ENCODE peak calls at places on chromosome 21, in four cellular contexts. One of them, this sample, is unnamed.

GRCh38 chr21:42653492-42654061 is at the start of gene PDE9A:
- DNase-seq in GM10248: no peak
- DNase-seq in fibroblast of the aortic adventitia: no peak
- DNase-seq in HFFc6: no peak
- DNase-seq in this sample: peak

GRCh38 chr21:42397291-42398129 is 1.7 kb upstream of the TMPRSS3 start:
- DNase-seq in GM10248: no peak
- DNase-seq in fibroblast of the aortic adventitia: no peak
- DNase-seq in HFFc6: no peak
- DNase-seq in this sample: no peak

GRCh38 chr21:34700605-34701004 is 31.8 kb downstream of the CLIC6 start:
- DNase-seq in GM10248: no peak
- DNase-seq in fibroblast of the aortic adventitia: no peak
- DNase-seq in HFFc6: no peak
- DNase-seq in this sample: no peak

GRCh38 chr21:42182713-42183371 is 36.1 kb upstream of the ABCG1 start:
- DNase-seq in GM10248: no peak
- DNase-seq in fibroblast of the aortic adventitia: no peak
- DNase-seq in HFFc6: no peak
- DNase-seq in this sample: no peak

GRCh38 chr21:34996304-34997081 is 52.6 kb downstream of the RUNX1 start:
- DNase-seq in GM10248: no peak
- DNase-seq in fibroblast of the aortic adventitia: peak
- DNase-seq in HFFc6: peak
- DNase-seq in this sample: no peak

GRCh38 chr21:42618713-42619112 is 34.7 kb upstream of the PDE9A start:
- DNase-seq in GM10248: no peak
- DNase-seq in fibroblast of the aortic adventitia: no peak
- DNase-seq in HFFc6: no peak
- DNase-seq in this sample: no peak

GRCh38 chr21:27519357-27519756 is 552.5 kb upstream of the ADAMTS5 start:
- DNase-seq in GM10248: no peak
- DNase-seq in fibroblast of the aortic adventitia: peak
- DNase-seq in HFFc6: peak
- DNase-seq in this sample: no peak

GRCh38 chr21:39842741-39843146 is 24.5 kb upstream of the PCP4 start:
- DNase-seq in GM10248: no peak
- DNase-seq in fibroblast of the aortic adventitia: no peak
- DNase-seq in HFFc6: no peak
- DNase-seq in this sample: no peak

GRCh38 chr21:31866077-31866511 is 6.7 kb upstream of the HUNK start:
- DNase-seq in GM10248: peak
- DNase-seq in fibroblast of the aortic adventitia: peak
- DNase-seq in HFFc6: peak
- DNase-seq in this sample: peak

GRCh38 chr21:42039911-42040351 is 29.8 kb upstream of the ZBTB21 start:
- DNase-seq in GM10248: no peak
- DNase-seq in fibroblast of the aortic adventitia: peak
- DNase-seq in HFFc6: peak
- DNase-seq in this sample: no peak

GRCh38 chr21:31862078-31862477 is 10.7 kb upstream of the HUNK start:
- DNase-seq in GM10248: no peak
- DNase-seq in fibroblast of the aortic adventitia: no peak
- DNase-seq in HFFc6: no peak
- DNase-seq in this sample: no peak

GRCh38 chr21:17903029-17903806 is 84.1 kb upstream of the C21orf91 start:
- DNase-seq in GM10248: peak
- DNase-seq in fibroblast of the aortic adventitia: peak
- DNase-seq in HFFc6: peak
- DNase-seq in this sample: peak

GRCh38 chr21:41593051-41593783 is 85.3 kb upstream of the TMPRSS2 start:
- DNase-seq in GM10248: no peak
- DNase-seq in fibroblast of the aortic adventitia: no peak
- DNase-seq in HFFc6: no peak
- DNase-seq in this sample: no peak

GRCh38 chr21:37136261-37136660 is 63.2 kb downstream of the TTC3 start:
- DNase-seq in GM10248: no peak
- DNase-seq in fibroblast of the aortic adventitia: no peak
- DNase-seq in HFFc6: no peak
- DNase-seq in this sample: no peak

GRCh38 chr21:41258617-41259016 is 58.0 kb upstream of the FAM3B start:
- DNase-seq in GM10248: no peak
- DNase-seq in fibroblast of the aortic adventitia: peak
- DNase-seq in HFFc6: no peak
- DNase-seq in this sample: no peak

GRCh38 chr21:18832950-18833349 is 429.4 kb upstream of the TMPRSS15 start:
- DNase-seq in GM10248: no peak
- DNase-seq in fibroblast of the aortic adventitia: peak
- DNase-seq in HFFc6: peak
- DNase-seq in this sample: no peak

GRCh38 chr21:44283953-44284352 is 1.7 kb upstream of the AIRE start:
- DNase-seq in GM10248: no peak
- DNase-seq in fibroblast of the aortic adventitia: no peak
- DNase-seq in HFFc6: no peak
- DNase-seq in this sample: no peak

GRCh38 chr21:17828223-17828622 is 9.1 kb upstream of the C21orf91 start:
- DNase-seq in GM10248: no peak
- DNase-seq in fibroblast of the aortic adventitia: peak
- DNase-seq in HFFc6: peak
- DNase-seq in this sample: no peak

GRCh38 chr21:39568380-39568779 is 44.4 kb upstream of the B3GALT5 start:
- DNase-seq in GM10248: no peak
- DNase-seq in fibroblast of the aortic adventitia: no peak
- DNase-seq in HFFc6: no peak
- DNase-seq in this sample: no peak

GRCh38 chr21:26169611-26170470 is 729 bp downstream of the APP start:
- DNase-seq in GM10248: peak
- DNase-seq in fibroblast of the aortic adventitia: peak
- DNase-seq in HFFc6: peak
- DNase-seq in this sample: peak

GRCh38 chr21:30463713-30464112 is 16.5 kb downstream of the KRTAP19-1 start:
- DNase-seq in GM10248: no peak
- DNase-seq in fibroblast of the aortic adventitia: no peak
- DNase-seq in HFFc6: no peak
- DNase-seq in this sample: no peak
- TF ChIP-seq CTCF in GM10248: peak
- TF ChIP-seq CTCF in fibroblast of the aortic adventitia: no peak
- TF ChIP-seq CTCF in HFFc6: peak
- TF ChIP-seq CTCF in this sample: no peak

DNA sequence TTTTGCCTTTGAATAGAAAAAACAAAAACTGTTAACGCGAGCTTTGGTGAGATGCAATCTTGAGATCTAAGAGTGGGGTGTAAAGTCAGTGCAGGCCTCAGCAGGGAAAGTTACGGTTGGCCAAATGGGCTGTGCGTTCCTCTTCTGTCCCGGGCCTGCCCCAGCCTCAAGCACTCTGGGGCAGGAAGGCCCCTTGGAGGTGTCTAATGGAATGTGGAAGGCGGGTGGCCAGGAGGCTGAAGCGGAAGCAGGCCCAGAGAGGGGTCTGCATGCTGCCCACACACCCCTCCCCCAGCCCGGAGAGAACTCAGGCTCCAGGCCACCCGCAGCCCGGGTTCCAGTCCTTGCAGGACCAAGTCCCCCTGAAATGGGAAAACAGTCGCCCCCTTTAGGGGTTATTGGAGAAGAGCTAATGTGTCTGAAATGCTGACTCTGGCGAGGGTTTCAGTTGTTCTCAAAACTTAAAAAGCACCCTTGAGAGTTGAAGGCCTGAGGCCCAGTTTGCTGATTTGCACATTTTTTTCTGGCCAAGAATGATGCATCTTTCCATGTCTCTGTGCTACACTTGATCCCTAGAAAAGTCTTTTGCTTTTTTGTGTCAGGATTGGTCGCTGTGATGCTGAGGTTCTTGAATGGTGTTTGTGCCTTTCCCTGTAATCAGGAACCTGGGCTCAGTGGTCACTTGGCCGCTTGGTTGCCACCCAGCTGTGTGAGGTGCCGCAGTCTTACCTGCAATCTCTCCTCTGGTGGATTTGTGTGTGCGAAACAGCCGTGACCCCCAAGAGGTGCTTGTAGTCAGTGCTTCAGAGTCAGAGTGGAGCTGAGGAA is 2.0 kb downstream of the COL18A1 start:
- DNase-seq in GM10248: no peak
- DNase-seq in fibroblast of the aortic adventitia: no peak
- DNase-seq in HFFc6: no peak
- DNase-seq in this sample: no peak
- TF ChIP-seq CTCF in GM10248: no peak
- TF ChIP-seq CTCF in fibroblast of the aortic adventitia: no peak
- TF ChIP-seq CTCF in HFFc6: no peak
- TF ChIP-seq CTCF in this sample: no peak

GRCh38 chr21:33308586-33309490 is 15.9 kb upstream of the IFNAR1 start:
- DNase-seq in GM10248: no peak
- DNase-seq in fibroblast of the aortic adventitia: peak
- DNase-seq in HFFc6: no peak
- DNase-seq in this sample: peak
- TF ChIP-seq CTCF in GM10248: peak
- TF ChIP-seq CTCF in fibroblast of the aortic adventitia: no peak
- TF ChIP-seq CTCF in HFFc6: peak
- TF ChIP-seq CTCF in this sample: no peak

GRCh38 chr21:29092102-29092959 is 18.9 kb upstream of the CCT8 start:
- DNase-seq in GM10248: no peak
- DNase-seq in fibroblast of the aortic adventitia: peak
- DNase-seq in HFFc6: peak
- DNase-seq in this sample: no peak
- TF ChIP-seq CTCF in GM10248: no peak
- TF ChIP-seq CTCF in fibroblast of the aortic adventitia: peak
- TF ChIP-seq CTCF in HFFc6: peak
- TF ChIP-seq CTCF in this sample: no peak

DNA sequence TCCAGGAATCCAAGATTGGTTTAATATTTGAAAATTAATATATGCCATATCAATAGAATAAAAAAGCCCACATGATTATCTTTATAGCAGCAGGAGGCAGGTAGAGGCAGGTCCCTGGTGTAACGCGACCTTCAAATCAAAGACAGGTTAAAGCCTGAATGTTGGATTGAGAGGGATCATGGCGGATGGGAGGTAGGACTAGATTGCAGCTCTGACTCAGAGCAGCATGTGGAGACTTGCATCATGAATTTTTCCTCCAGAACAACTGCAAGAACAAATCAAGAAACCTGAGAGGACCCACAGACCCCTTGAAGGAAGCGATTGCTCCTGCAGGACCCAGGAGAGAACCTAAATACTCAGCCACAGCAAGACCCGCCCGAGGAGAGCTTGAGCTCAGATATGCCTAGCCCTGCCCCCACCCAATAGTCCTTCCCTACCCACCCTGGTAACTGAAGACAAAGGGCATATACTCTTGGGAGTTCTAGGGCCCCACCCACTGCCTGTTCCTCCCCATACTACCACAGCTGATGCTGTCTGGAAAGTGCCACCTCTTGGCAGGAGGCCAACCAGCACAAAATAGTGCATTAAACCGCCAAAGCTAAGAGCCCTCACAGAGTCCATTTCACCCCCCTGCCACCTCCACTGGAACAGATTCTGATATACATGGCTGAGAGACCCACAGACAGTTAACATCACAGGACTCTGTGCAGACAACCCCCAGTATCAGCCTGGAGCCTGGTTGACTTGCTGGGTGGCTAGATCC is 19.5 kb downstream of the S100B start:
- DNase-seq in GM10248: no peak
- DNase-seq in fibroblast of the aortic adventitia: no peak
- DNase-seq in HFFc6: no peak
- DNase-seq in this sample: no peak
- TF ChIP-seq CTCF in GM10248: no peak
- TF ChIP-seq CTCF in fibroblast of the aortic adventitia: no peak
- TF ChIP-seq CTCF in HFFc6: no peak
- TF ChIP-seq CTCF in this sample: no peak

DNA sequence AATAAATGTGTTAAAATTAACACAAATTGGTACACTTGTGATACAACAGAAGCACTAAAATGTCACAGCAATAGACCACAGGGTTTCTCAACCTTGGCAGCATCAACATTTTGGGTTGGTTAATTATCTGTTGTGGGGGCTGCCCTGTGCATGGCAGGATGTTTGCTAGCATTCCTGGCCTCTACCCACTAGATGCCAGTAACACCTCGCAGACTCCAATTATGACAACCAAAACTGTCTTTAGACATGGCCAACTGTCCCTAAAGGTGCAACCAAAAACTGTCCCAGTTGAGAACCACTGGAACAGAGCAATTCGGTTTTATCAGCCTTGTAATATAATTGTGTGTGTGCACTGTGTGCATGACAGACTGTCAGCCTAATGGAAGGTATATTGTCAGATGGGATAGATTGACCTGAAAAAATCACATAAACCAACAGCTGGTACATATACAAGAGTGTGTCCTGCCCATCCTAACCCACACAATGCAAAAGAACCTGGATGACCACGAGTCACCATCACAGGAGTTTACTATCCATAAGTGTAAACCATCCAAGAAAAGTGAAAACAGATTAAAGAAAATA is 13.5 kb upstream of the ERG start:
- DNase-seq in GM10248: no peak
- DNase-seq in fibroblast of the aortic adventitia: no peak
- DNase-seq in HFFc6: no peak
- DNase-seq in this sample: no peak
- TF ChIP-seq CTCF in GM10248: no peak
- TF ChIP-seq CTCF in fibroblast of the aortic adventitia: peak
- TF ChIP-seq CTCF in HFFc6: no peak
- TF ChIP-seq CTCF in this sample: no peak

GRCh38 chr21:36044056-36044455 is 16.3 kb downstream of the SETD4 start:
- DNase-seq in GM10248: no peak
- DNase-seq in fibroblast of the aortic adventitia: no peak
- DNase-seq in HFFc6: no peak
- DNase-seq in this sample: no peak

GRCh38 chr21:36048357-36048756 is 12.0 kb downstream of the SETD4 start:
- DNase-seq in GM10248: no peak
- DNase-seq in fibroblast of the aortic adventitia: no peak
- DNase-seq in HFFc6: no peak
- DNase-seq in this sample: no peak

GRCh38 chr21:36041910-36042309 is 18.4 kb downstream of the SETD4 start:
- DNase-seq in GM10248: no peak
- DNase-seq in fibroblast of the aortic adventitia: no peak
- DNase-seq in HFFc6: no peak
- DNase-seq in this sample: no peak

GRCh38 chr21:36045993-36046392 is 14.3 kb downstream of the SETD4 start:
- DNase-seq in GM10248: no peak
- DNase-seq in fibroblast of the aortic adventitia: no peak
- DNase-seq in HFFc6: no peak
- DNase-seq in this sample: no peak

GRCh38 chr21:36047139-36047538 is 13.2 kb downstream of the SETD4 start:
- DNase-seq in GM10248: no peak
- DNase-seq in fibroblast of the aortic adventitia: no peak
- DNase-seq in HFFc6: no peak
- DNase-seq in this sample: no peak
- TF ChIP-seq CTCF in GM10248: no peak
- TF ChIP-seq CTCF in fibroblast of the aortic adventitia: no peak
- TF ChIP-seq CTCF in HFFc6: no peak
- TF ChIP-seq CTCF in this sample: no peak